ENCODE peak calls at places on chromosomes 4 and X, in nine cellular contexts. One of them, this sample, is unnamed.

GRCh38 chr4:147570616-147571015 is 46.6 kb upstream of the TMEM184C start:
- DNase-seq in A549: no peak
- DNase-seq in adrenal gland: no peak
- DNase-seq in AG04450: no peak
- DNase-seq in HCT116: no peak
- DNase-seq in astrocyte of the spinal cord: peak; percentile 36
- DNase-seq in CD14-positive monocyte: no peak
- DNase-seq in nephron progenitor cell: no peak
- DNase-seq in fibroblast of pulmonary artery: peak; percentile 54
- DNase-seq in this sample: peak; percentile 53

GRCh38 chr4:71184195-71184781 is 154.5 kb upstream of the SLC4A4 start:
- DNase-seq in adrenal gland: peak; percentile 49
- DNase-seq in HCT116: peak; percentile 63
- DNase-seq in fibroblast of pulmonary artery: peak; percentile 68
- DNase-seq in nephron progenitor cell: peak; percentile 35
- DNase-seq in AG04450: no peak
- DNase-seq in CD14-positive monocyte: no peak
- DNase-seq in astrocyte of the spinal cord: peak; percentile 65
- DNase-seq in A549: peak; percentile 35
- DNase-seq in this sample: peak; percentile 70

GRCh38 chrX:68433155-68433980 is at the start of gene OPHN1:
- DNase-seq in nephron progenitor cell: peak; percentile 63
- DNase-seq in astrocyte of the spinal cord: peak; percentile 85
- DNase-seq in HCT116: peak; percentile 55
- DNase-seq in A549: peak; percentile 51
- DNase-seq in adrenal gland: peak; percentile 71
- DNase-seq in CD14-positive monocyte: no peak
- DNase-seq in fibroblast of pulmonary artery: peak; percentile 78
- DNase-seq in AG04450: no peak
- DNase-seq in this sample: peak; percentile 73

GRCh38 chr4:88286897-88287296 is 2.5 kb upstream of the PPM1K start:
- DNase-seq in A549: no peak
- DNase-seq in astrocyte of the spinal cord: no peak
- DNase-seq in nephron progenitor cell: no peak
- DNase-seq in fibroblast of pulmonary artery: peak; percentile 15
- DNase-seq in adrenal gland: no peak
- DNase-seq in CD14-positive monocyte: no peak
- DNase-seq in HCT116: no peak
- DNase-seq in AG04450: no peak
- DNase-seq in this sample: peak; percentile 31

GRCh38 chr4:76531597-76531996 is 96.6 kb downstream of the SHROOM3 start:
- DNase-seq in CD14-positive monocyte: no peak
- DNase-seq in adrenal gland: no peak
- DNase-seq in nephron progenitor cell: no peak
- DNase-seq in AG04450: no peak
- DNase-seq in astrocyte of the spinal cord: no peak
- DNase-seq in HCT116: no peak
- DNase-seq in A549: no peak
- DNase-seq in fibroblast of pulmonary artery: no peak
- DNase-seq in this sample: no peak

GRCh38 chr4:79078339-79078738 is 139.1 kb upstream of the PAQR3 start:
- DNase-seq in fibroblast of pulmonary artery: no peak
- DNase-seq in adrenal gland: no peak
- DNase-seq in nephron progenitor cell: no peak
- DNase-seq in AG04450: no peak
- DNase-seq in CD14-positive monocyte: no peak
- DNase-seq in A549: no peak
- DNase-seq in astrocyte of the spinal cord: no peak
- DNase-seq in HCT116: no peak
- DNase-seq in this sample: no peak

GRCh38 chr4:145130788-145131398 is 32.8 kb downstream of the ABCE1 start:
- DNase-seq in HCT116: no peak
- DNase-seq in adrenal gland: no peak
- DNase-seq in astrocyte of the spinal cord: peak; percentile 89
- DNase-seq in nephron progenitor cell: no peak
- DNase-seq in CD14-positive monocyte: no peak
- DNase-seq in fibroblast of pulmonary artery: peak; percentile 70
- DNase-seq in A549: no peak
- DNase-seq in AG04450: peak; percentile 50
- DNase-seq in this sample: peak; percentile 99

GRCh38 chr4:145867416-145867815 is 71.2 kb downstream of the ZNF827 start:
- DNase-seq in CD14-positive monocyte: no peak
- DNase-seq in A549: no peak
- DNase-seq in fibroblast of pulmonary artery: no peak
- DNase-seq in nephron progenitor cell: no peak
- DNase-seq in adrenal gland: no peak
- DNase-seq in AG04450: no peak
- DNase-seq in HCT116: no peak
- DNase-seq in astrocyte of the spinal cord: no peak
- DNase-seq in this sample: peak; percentile 38

GRCh38 chr4:38368612-38369011 is 295.4 kb upstream of the KLF3 start:
- DNase-seq in nephron progenitor cell: no peak
- DNase-seq in astrocyte of the spinal cord: peak; percentile 82
- DNase-seq in A549: no peak
- DNase-seq in AG04450: no peak
- DNase-seq in HCT116: no peak
- DNase-seq in adrenal gland: no peak
- DNase-seq in fibroblast of pulmonary artery: peak; percentile 66
- DNase-seq in CD14-positive monocyte: peak; percentile 56
- DNase-seq in this sample: peak; percentile 78

GRCh38 chr4:46946914-46947313 is 37.9 kb upstream of the COX7B2 start:
- DNase-seq in A549: no peak
- DNase-seq in HCT116: no peak
- DNase-seq in nephron progenitor cell: no peak
- DNase-seq in CD14-positive monocyte: no peak
- DNase-seq in adrenal gland: no peak
- DNase-seq in astrocyte of the spinal cord: peak; percentile 11
- DNase-seq in fibroblast of pulmonary artery: peak; percentile 66
- DNase-seq in AG04450: no peak
- DNase-seq in this sample: no peak

GRCh38 chr4:141534985-141535384 is 101.4 kb upstream of the IL15 start:
- DNase-seq in CD14-positive monocyte: no peak
- DNase-seq in A549: no peak
- DNase-seq in HCT116: no peak
- DNase-seq in nephron progenitor cell: no peak
- DNase-seq in astrocyte of the spinal cord: no peak
- DNase-seq in adrenal gland: no peak
- DNase-seq in AG04450: no peak
- DNase-seq in fibroblast of pulmonary artery: no peak
- DNase-seq in this sample: no peak

GRCh38 chr4:7960790-7961655 is 21.4 kb upstream of the AFAP1 start:
- DNase-seq in AG04450: peak; percentile 99
- DNase-seq in fibroblast of pulmonary artery: peak; percentile 99
- DNase-seq in CD14-positive monocyte: no peak
- DNase-seq in A549: no peak
- DNase-seq in HCT116: no peak
- DNase-seq in nephron progenitor cell: no peak
- DNase-seq in adrenal gland: peak; percentile 88
- DNase-seq in astrocyte of the spinal cord: peak; percentile 99
- DNase-seq in this sample: peak; percentile 99

DNA sequence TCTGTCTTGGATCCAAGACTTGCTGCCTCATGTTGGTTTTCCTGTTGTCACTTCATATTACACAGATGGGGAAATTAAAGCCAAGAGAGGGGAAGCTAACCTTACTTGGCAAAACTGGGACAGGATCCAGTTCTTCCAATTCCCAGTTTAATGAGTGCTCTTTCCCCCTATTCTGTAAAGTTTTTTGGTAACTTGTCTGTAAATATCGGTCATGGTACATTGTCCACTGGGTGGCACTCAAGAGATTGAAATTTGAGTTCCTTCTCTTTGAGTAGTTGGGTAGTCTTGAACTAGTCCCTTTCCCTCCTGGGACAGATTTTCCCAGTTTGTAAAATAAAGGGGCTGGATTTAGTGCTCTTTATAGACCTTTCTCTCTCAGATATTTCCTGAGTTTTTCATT is 12.4 kb upstream of the EOLA2 start:
- DNase-seq in HCT116: peak; percentile 45
- DNase-seq in fibroblast of pulmonary artery: peak; percentile 75
- DNase-seq in nephron progenitor cell: no peak
- DNase-seq in CD14-positive monocyte: no peak
- DNase-seq in astrocyte of the spinal cord: peak; percentile 55
- DNase-seq in A549: peak; percentile 40
- DNase-seq in AG04450: peak; percentile 23
- DNase-seq in adrenal gland: no peak
- DNase-seq in this sample: peak; percentile 63
- TF ChIP-seq CTCF in HCT116: peak; percentile 61
- TF ChIP-seq CTCF in fibroblast of pulmonary artery: peak; percentile 44
- TF ChIP-seq CTCF in nephron progenitor cell: peak; percentile 27
- TF ChIP-seq CTCF in CD14-positive monocyte: peak; percentile 18
- TF ChIP-seq CTCF in astrocyte of the spinal cord: peak; percentile 43
- TF ChIP-seq CTCF in A549: peak; percentile 61
- TF ChIP-seq CTCF in AG04450: peak; percentile 52
- TF ChIP-seq CTCF in adrenal gland: peak; percentile 22
- TF ChIP-seq CTCF in this sample: peak; percentile 61

GRCh38 chr4:161948026-161948770 is 215.6 kb downstream of the FSTL5 start:
- DNase-seq in adrenal gland: no peak
- DNase-seq in astrocyte of the spinal cord: no peak
- DNase-seq in nephron progenitor cell: no peak
- DNase-seq in fibroblast of pulmonary artery: no peak
- DNase-seq in AG04450: no peak
- DNase-seq in CD14-positive monocyte: no peak
- DNase-seq in A549: no peak
- DNase-seq in HCT116: no peak
- DNase-seq in this sample: no peak

GRCh38 chr4:161949941-161950725 is 213.7 kb downstream of the FSTL5 start:
- DNase-seq in fibroblast of pulmonary artery: peak; percentile 29
- DNase-seq in HCT116: no peak
- DNase-seq in AG04450: no peak
- DNase-seq in CD14-positive monocyte: no peak
- DNase-seq in A549: no peak
- DNase-seq in astrocyte of the spinal cord: peak; percentile 64
- DNase-seq in nephron progenitor cell: no peak
- DNase-seq in adrenal gland: no peak
- DNase-seq in this sample: peak; percentile 46

GRCh38 chr4:161952382-161952781 is 211.4 kb downstream of the FSTL5 start:
- DNase-seq in adrenal gland: no peak
- DNase-seq in A549: no peak
- DNase-seq in AG04450: no peak
- DNase-seq in astrocyte of the spinal cord: no peak
- DNase-seq in CD14-positive monocyte: no peak
- DNase-seq in fibroblast of pulmonary artery: peak; percentile 4
- DNase-seq in nephron progenitor cell: no peak
- DNase-seq in HCT116: no peak
- DNase-seq in this sample: no peak
- TF ChIP-seq CTCF in adrenal gland: no peak
- TF ChIP-seq CTCF in A549: peak; percentile 43
- TF ChIP-seq CTCF in AG04450: no peak
- TF ChIP-seq CTCF in astrocyte of the spinal cord: no peak
- TF ChIP-seq CTCF in CD14-positive monocyte: no peak
- TF ChIP-seq CTCF in fibroblast of pulmonary artery: peak; percentile 1
- TF ChIP-seq CTCF in nephron progenitor cell: no peak
- TF ChIP-seq CTCF in HCT116: peak; percentile 20
- TF ChIP-seq CTCF in this sample: no peak

DNA sequence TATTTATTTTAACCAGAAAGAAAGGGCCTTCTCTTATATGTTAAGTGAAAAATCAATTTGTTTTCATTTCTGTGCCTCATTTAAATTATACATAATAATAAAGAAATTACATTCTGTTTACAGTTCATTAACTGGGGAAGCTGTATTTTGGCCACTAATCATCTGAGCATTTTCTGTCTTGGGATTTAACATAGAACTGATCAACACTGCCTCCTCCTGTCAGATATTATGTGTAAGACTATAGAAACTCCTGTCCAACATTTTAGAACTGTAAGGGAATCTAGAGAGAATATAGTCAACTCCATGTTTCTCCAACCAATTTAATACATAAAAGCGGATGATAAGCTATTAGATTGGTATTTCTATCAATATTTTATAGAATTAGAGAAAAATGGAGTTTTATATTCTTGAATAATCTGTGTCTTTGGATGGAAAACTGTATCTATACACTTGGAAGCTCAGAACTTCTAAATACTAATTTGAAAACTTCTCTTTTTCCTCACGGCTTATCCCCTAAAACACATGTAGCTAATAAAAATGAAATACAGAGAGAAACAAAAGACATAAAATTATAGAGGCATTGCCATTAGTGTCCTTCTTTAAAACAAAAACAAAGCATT is 33.0 kb downstream of the ENPEP start:
- DNase-seq in fibroblast of pulmonary artery: peak; percentile 65
- DNase-seq in astrocyte of the spinal cord: peak; percentile 54
- DNase-seq in nephron progenitor cell: no peak
- DNase-seq in adrenal gland: no peak
- DNase-seq in A549: no peak
- DNase-seq in HCT116: no peak
- DNase-seq in CD14-positive monocyte: no peak
- DNase-seq in AG04450: no peak
- DNase-seq in this sample: peak; percentile 46
- TF ChIP-seq CTCF in fibroblast of pulmonary artery: peak; percentile 52
- TF ChIP-seq CTCF in astrocyte of the spinal cord: peak; percentile 48
- TF ChIP-seq CTCF in nephron progenitor cell: peak; percentile 35
- TF ChIP-seq CTCF in adrenal gland: no peak
- TF ChIP-seq CTCF in A549: peak; percentile 39
- TF ChIP-seq CTCF in HCT116: peak; percentile 55
- TF ChIP-seq CTCF in CD14-positive monocyte: peak; percentile 10
- TF ChIP-seq CTCF in AG04450: peak; percentile 60
- TF ChIP-seq CTCF in this sample: peak; percentile 70

GRCh38 chrX:131792356-131792749 is 230.7 kb upstream of the STK26 start:
- DNase-seq in astrocyte of the spinal cord: peak; percentile 92
- DNase-seq in adrenal gland: peak; percentile 96
- DNase-seq in AG04450: no peak
- DNase-seq in CD14-positive monocyte: no peak
- DNase-seq in fibroblast of pulmonary artery: no peak
- DNase-seq in nephron progenitor cell: no peak
- DNase-seq in HCT116: no peak
- DNase-seq in A549: peak; percentile 47
- DNase-seq in this sample: peak; percentile 23
- TF ChIP-seq CTCF in astrocyte of the spinal cord: peak; percentile 40
- TF ChIP-seq CTCF in adrenal gland: peak; percentile 48
- TF ChIP-seq CTCF in AG04450: no peak
- TF ChIP-seq CTCF in CD14-positive monocyte: no peak
- TF ChIP-seq CTCF in fibroblast of pulmonary artery: no peak
- TF ChIP-seq CTCF in nephron progenitor cell: no peak
- TF ChIP-seq CTCF in HCT116: no peak
- TF ChIP-seq CTCF in A549: peak; percentile 45
- TF ChIP-seq CTCF in this sample: no peak

DNA sequence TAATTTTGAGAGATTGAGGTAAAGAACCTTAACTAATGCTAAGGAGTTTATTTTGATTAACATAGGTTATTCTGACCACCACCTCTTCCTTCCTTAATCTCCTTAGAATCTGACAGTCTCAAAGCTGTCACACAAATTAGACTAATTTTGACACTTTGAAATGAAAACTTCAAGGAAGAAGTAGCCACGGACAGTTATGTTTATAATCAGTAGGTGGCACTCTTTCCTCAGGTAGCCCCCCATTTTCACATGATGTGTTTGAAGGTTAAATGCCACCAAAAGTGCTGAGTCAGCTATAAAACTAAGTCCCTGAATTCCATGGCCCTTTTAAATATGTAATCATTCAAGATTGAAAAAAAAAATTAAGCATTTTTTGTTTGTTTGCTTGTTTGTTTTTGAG is 22.4 kb downstream of the TMEM33 start:
- DNase-seq in fibroblast of pulmonary artery: peak; percentile 23
- DNase-seq in adrenal gland: no peak
- DNase-seq in A549: peak; percentile 11
- DNase-seq in nephron progenitor cell: no peak
- DNase-seq in HCT116: peak; percentile 24
- DNase-seq in AG04450: no peak
- DNase-seq in CD14-positive monocyte: no peak
- DNase-seq in astrocyte of the spinal cord: no peak
- DNase-seq in this sample: no peak
- TF ChIP-seq CTCF in fibroblast of pulmonary artery: peak; percentile 36
- TF ChIP-seq CTCF in adrenal gland: peak; percentile 13
- TF ChIP-seq CTCF in A549: peak; percentile 41
- TF ChIP-seq CTCF in nephron progenitor cell: peak; percentile 51
- TF ChIP-seq CTCF in HCT116: peak; percentile 64
- TF ChIP-seq CTCF in AG04450: peak; percentile 37
- TF ChIP-seq CTCF in CD14-positive monocyte: peak; percentile 39
- TF ChIP-seq CTCF in astrocyte of the spinal cord: peak; percentile 38
- TF ChIP-seq CTCF in this sample: peak; percentile 33

This sample was measured in AG10803.